ENCODE peak calls at places on chromosomes 7 and 10, in nine cellular contexts. T is mammary epithelial cell, L is H9, R is fibroblast of lung, I is GM23248, D is SK-N-SH, A is neuronal stem cell, Q is HCT116, Y is neural progenitor cell. J is an unnamed sample.

GRCh38 chr7:25835191-25835590 is 316.8 kb upstream of the NFE2L3 start:
- DNase-seq in A (no peak), L (no peak), I (peak), T (peak), Q (no peak), D (no peak), Y (no peak), R (peak), J (no peak)

GRCh38 chr7:36971515-36972139 is 247.3 kb upstream of the AOAH start:
- DNase-seq in Y (peak), R (no peak), A (peak), T (no peak), D (no peak), Q (no peak), L (no peak), I (no peak), J (no peak)

GRCh38 chr10:11232222-11232961 is 214.7 kb downstream of the CELF2 start:
- DNase-seq in D (no peak), L (no peak), I (no peak), Q (no peak), A (no peak), T (no peak), R (no peak), Y (no peak), J (no peak)

GRCh38 chr7:74183653-74184450 is 9.7 kb downstream of the EIF4H start:
- DNase-seq in D (peak), A (no peak), R (no peak), L (no peak), Y (peak), T (no peak), I (peak), Q (no peak), J (no peak)

GRCh38 chr7:159010951-159011820 is 133.5 kb downstream of the VIPR2 start:
- DNase-seq in R (no peak), Q (no peak), D (no peak), L (no peak), T (no peak), A (no peak), I (no peak), Y (no peak), J (no peak)

GRCh38 chr10:37146443-37146842 is 21.0 kb downstream of the ANKRD30A start:
- DNase-seq in L (no peak), Y (no peak), A (no peak), D (no peak), T (no peak), Q (no peak), I (no peak), R (no peak), J (no peak)

GRCh38 chr7:158885624-158886023 is 29.3 kb downstream of the DYNC2I1 start:
- DNase-seq in Y (no peak), Q (no peak), D (peak), A (no peak), R (no peak), I (peak), L (no peak), T (no peak), J (no peak)

GRCh38 chr10:68542046-68542445 is 14.7 kb upstream of the SLC25A16 start:
- DNase-seq in I (peak), Q (no peak), A (no peak), D (no peak), Y (no peak), R (peak), L (no peak), T (peak), J (no peak)

GRCh38 chr7:106152313-106152665 is 40.2 kb upstream of the SYPL1 start:
- DNase-seq in I (no peak), R (no peak), T (no peak), Y (no peak), Q (no peak), A (no peak), D (no peak), L (no peak), J (no peak)

GRCh38 chr10:89332092-89332633 is 4.4 kb downstream of the IFIT3 start:
- DNase-seq in A (no peak), Y (no peak), T (peak), L (no peak), Q (no peak), I (peak), R (peak), D (no peak), J (no peak)
- H3K9ac ChIP-seq in A (no peak), Y (no peak), T (no peak), L (no peak), Q (no peak), I (peak), R (peak), D (peak), J (peak)

DNA sequence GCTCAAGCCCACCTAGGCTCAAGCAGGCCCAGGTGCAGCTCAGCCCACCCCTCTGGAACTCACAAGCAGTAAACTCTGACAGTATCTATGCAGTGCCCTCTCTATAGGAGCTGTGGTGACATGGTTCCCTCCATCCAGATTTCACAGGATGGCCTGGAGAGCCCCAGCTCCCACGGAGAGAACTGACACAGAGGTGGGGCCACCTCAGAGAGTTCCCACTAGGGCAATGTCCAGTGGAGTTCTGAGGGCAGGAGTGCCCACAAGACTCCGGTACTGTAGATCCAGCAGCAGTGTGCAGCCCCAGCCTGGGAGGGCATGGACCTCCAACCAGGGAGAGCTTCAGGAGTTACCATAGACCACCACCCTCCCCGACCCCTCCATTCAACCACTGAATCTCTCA is 37.3 kb upstream of the CNPY1 start:
- DNase-seq in R (no peak), Q (no peak), Y (no peak), L (no peak), D (no peak), I (no peak), A (no peak), T (no peak), J (peak)
- H3K9ac ChIP-seq in R (no peak), Q (no peak), Y (no peak), L (no peak), D (no peak), I (no peak), A (no peak), T (no peak), J (no peak)

DNA sequence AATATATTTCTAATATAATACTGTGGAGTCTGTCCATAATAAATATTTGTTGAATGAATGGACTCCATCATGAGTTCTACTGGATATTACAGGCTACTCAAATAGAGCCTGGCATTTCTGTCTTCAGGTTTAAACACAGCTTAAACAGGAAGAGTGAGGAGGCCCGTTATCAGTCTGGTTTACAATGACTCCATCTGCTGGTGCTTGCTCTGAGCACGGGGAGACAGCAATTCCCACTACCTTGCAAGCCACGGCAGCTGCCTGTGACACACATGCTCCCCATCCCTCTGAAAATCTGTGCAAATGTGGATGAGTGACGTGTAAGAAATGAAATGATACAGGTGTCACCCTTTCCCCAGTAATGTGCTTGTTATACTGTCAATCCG is 293.5 kb upstream of the IMMP2L start:
- DNase-seq in Q (no peak), R (peak), A (no peak), D (peak), Y (peak), I (peak), L (no peak), T (no peak), J (no peak)
- H3K9ac ChIP-seq in Q (no peak), R (no peak), A (no peak), D (no peak), Y (no peak), I (no peak), L (no peak), T (no peak), J (no peak)

GRCh38 chr10:81007872-81008271 is 470.2 kb downstream of the SH2D4B start:
- DNase-seq in Y (no peak), Q (no peak), A (no peak), T (no peak), D (no peak), R (no peak), L (no peak), I (no peak), J (no peak)
- H3K9ac ChIP-seq in Y (no peak), Q (no peak), A (no peak), T (no peak), D (no peak), R (no peak), L (no peak), I (no peak), J (no peak)

DNA sequence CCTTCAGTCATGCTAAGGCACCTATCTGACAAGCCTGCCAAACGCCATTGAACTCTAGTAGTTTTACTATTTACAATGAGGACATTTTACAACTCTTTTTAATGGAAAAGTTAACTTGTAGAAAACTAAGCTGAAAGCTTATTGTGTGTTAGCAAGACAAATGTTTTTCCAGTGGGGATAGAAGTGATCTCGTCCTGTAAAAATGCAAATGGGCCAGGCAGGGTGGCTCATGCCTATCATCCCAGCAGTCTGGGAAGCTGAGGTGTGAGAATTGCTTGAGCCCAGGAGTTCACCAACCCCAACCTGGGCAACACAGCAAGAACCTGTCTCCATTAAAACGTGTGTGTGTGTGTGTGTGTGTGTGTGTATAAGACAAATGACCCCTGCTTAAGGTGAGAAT is 1.2 kb upstream of the VOPP1 start:
- DNase-seq in R (peak), A (no peak), L (no peak), I (peak), Y (no peak), D (no peak), Q (no peak), T (peak), J (no peak)
- H3K9ac ChIP-seq in R (no peak), A (no peak), L (no peak), I (no peak), Y (no peak), D (peak), Q (no peak), T (no peak), J (peak)

J was measured in kidney.